ENCODE peak calls at places on chromosomes 1 and 21, in seven cellular contexts. U is NCI-H2171 treated with DMSO at 0.1 percent for 48 hours, C is fibroblast of villous mesenchyme, O is HEK293T, M is cardiac muscle cell, D is GM23248, L is ELR. N is an unnamed sample.

GRCh38 chr21:25560151-25560783 is 47.0 kb downstream of the MRPL39 start:
- DNase-seq in L (peak), O (no peak), D (no peak), U (no peak), M (peak), C (peak), N (no peak)

GRCh38 chr1:109632671-109633346 is 13.2 kb downstream of the AMPD2 start:
- DNase-seq in L (no peak), C (no peak), D (no peak), O (no peak), U (peak), M (no peak), N (peak)

GRCh38 chr21:45172408-45172807 is 98.0 kb downstream of the ADARB1 start:
- DNase-seq in L (no peak), C (no peak), U (no peak), D (no peak), M (no peak), O (no peak), N (no peak)

GRCh38 chr1:200302893-200303250 is 107.0 kb downstream of the ZNF281 start:
- DNase-seq in L (no peak), C (no peak), M (peak), O (peak), D (peak), U (no peak), N (no peak)

GRCh38 chr1:183804916-183805734 is at the start of gene RGL1:
- DNase-seq in D (peak), C (peak), U (peak), M (peak), O (peak), L (peak), N (peak)

GRCh38 chr1:31576201-31576669 is at the start of gene TINAGL1:
- DNase-seq in M (no peak), D (no peak), O (no peak), L (peak), U (no peak), C (no peak), N (peak)

GRCh38 chr1:115829023-115829674 is 11.8 kb downstream of the NHLH2 start:
- DNase-seq in D (peak), L (peak), U (peak), C (peak), O (peak), M (peak), N (peak)

GRCh38 chr1:198125995-198126758 is 30.6 kb upstream of the NEK7 start:
- DNase-seq in L (peak), O (no peak), M (peak), U (no peak), C (peak), D (peak), N (no peak)

GRCh38 chr1:112761714-112762480 is 46.8 kb upstream of the PPM1J start:
- DNase-seq in U (peak), L (no peak), C (no peak), D (no peak), O (no peak), M (no peak), N (no peak)

GRCh38 chr1:209899948-209900347 is 38.1 kb upstream of the SYT14 start:
- DNase-seq in U (no peak), M (no peak), O (peak), L (peak), C (no peak), D (no peak), N (no peak)

GRCh38 chr1:22228505-22228911 is 85.6 kb upstream of the WNT4 start:
- DNase-seq in L (no peak), D (no peak), U (peak), C (no peak), O (no peak), M (peak), N (no peak)